ENCODE peak calls at places on chromosome 11, in ten cellular contexts. K is epithelial cell of esophagus, X is chondrocyte, A is adrenal gland, R is endothelial cell, L is tibial nerve, U is uterus, G is PC-9, T is nephron progenitor cell, H is GM12864. Q is an unnamed sample.

GRCh38 chr11:75425422-75425821 is 7.6 kb downstream of the KLHL35 start:
- DNase-seq in K (no peak), L (no peak), G (no peak), A (no peak), X (no peak), T (no peak), H (no peak), R (peak; percentile 66), U (no peak), Q (no peak)

GRCh38 chr11:124297921-124298320 is 15.8 kb downstream of the OR8D1 start:
- DNase-seq in G (no peak), A (no peak), R (no peak), K (no peak), U (no peak), X (no peak), L (no peak), T (no peak), H (no peak), Q (no peak)

GRCh38 chr11:2828585-2829330 is 56.8 kb downstream of the CDKN1C start:
- DNase-seq in X (no peak), U (no peak), L (no peak), G (no peak), H (no peak), R (no peak), K (no peak), A (no peak), T (no peak), Q (no peak)

GRCh38 chr11:134439181-134439580 is 27.1 kb upstream of the B3GAT1 start:
- DNase-seq in R (no peak), A (no peak), G (no peak), L (no peak), H (no peak), T (no peak), K (no peak), X (no peak), U (no peak), Q (peak; percentile 46)

GRCh38 chr11:66685276-66686099 is 7.8 kb upstream of the RBM4B start:
- DNase-seq in A (no peak), L (no peak), U (no peak), H (no peak), G (no peak), R (no peak), T (no peak), X (peak; percentile 71), K (no peak), Q (no peak)

GRCh38 chr11:8832571-8833260 is 78.3 kb upstream of the AKIP1 start:
- DNase-seq in H (peak; percentile 55), T (peak; percentile 22), L (no peak), K (peak; percentile 89), G (peak; percentile 67), A (no peak), X (no peak), U (peak; percentile 24), R (no peak), Q (peak; percentile 64)

GRCh38 chr11:83292709-83293435 is 6.7 kb upstream of the CCDC90B start:
- DNase-seq in T (peak; percentile 15), K (peak; percentile 72), A (peak; percentile 70), G (no peak), U (peak; percentile 24), L (peak; percentile 66), X (no peak), R (peak; percentile 53), H (peak; percentile 27), Q (no peak)

GRCh38 chr11:103079833-103080232 is 12.1 kb downstream of the DCUN1D5 start:
- DNase-seq in X (no peak), K (peak; percentile 36), U (no peak), R (no peak), T (no peak), L (no peak), H (no peak), G (no peak), A (no peak), Q (no peak)

GRCh38 chr11:10381730-10382129 is 73.3 kb upstream of the AMPD3 start:
- DNase-seq in X (no peak), U (no peak), R (no peak), G (no peak), A (no peak), T (no peak), L (no peak), H (no peak), K (no peak), Q (no peak)

GRCh38 chr11:116973270-116973669 is 125.0 kb downstream of the SIK3 start:
- DNase-seq in T (no peak), U (no peak), G (no peak), H (no peak), X (no peak), L (no peak), A (no peak), R (no peak), K (no peak), Q (no peak)

GRCh38 chr11:111777094-111778046 is 11.2 kb upstream of the PPP2R1B start:
- DNase-seq in X (no peak), U (peak; percentile 49), L (peak; percentile 46), G (peak; percentile 53), K (peak; percentile 77), A (peak; percentile 38), T (no peak), R (peak; percentile 8), H (peak; percentile 49), Q (no peak)

GRCh38 chr11:117750916-117751773 is 45.9 kb downstream of the DSCAML1 start:
- DNase-seq in X (no peak), A (no peak), K (no peak), L (no peak), R (no peak), G (no peak), H (no peak), U (no peak), T (no peak), Q (peak; percentile 45)

GRCh38 chr11:78562398-78562797 is 12.3 kb downstream of the NARS2 start:
- DNase-seq in L (no peak), G (peak; percentile 58), U (no peak), K (no peak), X (no peak), T (no peak), A (no peak), H (no peak), R (no peak), Q (no peak)

GRCh38 chr11:16505481-16505880 is 149.1 kb upstream of the SOX6 start:
- DNase-seq in U (no peak), T (no peak), R (no peak), H (no peak), X (no peak), L (no peak), A (no peak), K (no peak), G (no peak), Q (no peak)

GRCh38 chr11:31883435-31883834 is 72.3 kb upstream of the PAX6 start:
- DNase-seq in X (no peak), U (no peak), H (no peak), A (no peak), K (no peak), L (no peak), G (no peak), T (no peak), R (no peak), Q (no peak)

GRCh38 chr11:31882951-31883392 is 71.8 kb upstream of the PAX6 start:
- DNase-seq in H (no peak), T (peak; percentile 28), R (no peak), A (no peak), K (no peak), L (no peak), X (no peak), G (peak; percentile 90), U (no peak), Q (no peak)

GRCh38 chr11:31884080-31884479 is 73.0 kb upstream of the PAX6 start:
- DNase-seq in A (no peak), R (no peak), G (no peak), X (no peak), L (no peak), T (no peak), H (no peak), U (no peak), K (no peak), Q (no peak)

GRCh38 chr11:31881825-31882224 is 70.7 kb upstream of the PAX6 start:
- DNase-seq in A (no peak), K (peak; percentile 7), L (no peak), T (no peak), U (no peak), H (no peak), X (no peak), G (peak; percentile 96), R (no peak), Q (no peak)

GRCh38 chr11:31887180-31887579 is 76.1 kb upstream of the PAX6 start:
- DNase-seq in H (no peak), A (no peak), L (no peak), X (no peak), R (no peak), G (no peak), U (no peak), K (no peak), T (no peak), Q (no peak)
- TF ChIP-seq CTCF in H (peak; percentile 32), A (no peak), L (no peak), X (peak; percentile 44), R (peak; percentile 15), G (peak; percentile 58), U (no peak), K (no peak), T (no peak), Q (no peak)

GRCh38 chr11:132187391-132187790 is 817.0 kb downstream of the NTM start:
- DNase-seq in R (no peak), H (no peak), L (no peak), A (no peak), T (peak; percentile 13), K (no peak), X (no peak), G (no peak), U (no peak), Q (no peak)
- TF ChIP-seq CTCF in R (no peak), H (no peak), L (no peak), A (no peak), T (no peak), K (no peak), X (no peak), G (no peak), U (no peak), Q (no peak)

GRCh38 chr11:69079891-69080290 is 31.2 kb downstream of the TPCN2 start:
- DNase-seq in A (no peak), K (no peak), T (no peak), L (no peak), U (no peak), G (no peak), R (no peak), H (no peak), X (no peak), Q (no peak)
- TF ChIP-seq CTCF in A (no peak), K (no peak), T (no peak), L (no peak), U (no peak), G (no peak), R (no peak), H (no peak), X (no peak), Q (no peak)

DNA sequence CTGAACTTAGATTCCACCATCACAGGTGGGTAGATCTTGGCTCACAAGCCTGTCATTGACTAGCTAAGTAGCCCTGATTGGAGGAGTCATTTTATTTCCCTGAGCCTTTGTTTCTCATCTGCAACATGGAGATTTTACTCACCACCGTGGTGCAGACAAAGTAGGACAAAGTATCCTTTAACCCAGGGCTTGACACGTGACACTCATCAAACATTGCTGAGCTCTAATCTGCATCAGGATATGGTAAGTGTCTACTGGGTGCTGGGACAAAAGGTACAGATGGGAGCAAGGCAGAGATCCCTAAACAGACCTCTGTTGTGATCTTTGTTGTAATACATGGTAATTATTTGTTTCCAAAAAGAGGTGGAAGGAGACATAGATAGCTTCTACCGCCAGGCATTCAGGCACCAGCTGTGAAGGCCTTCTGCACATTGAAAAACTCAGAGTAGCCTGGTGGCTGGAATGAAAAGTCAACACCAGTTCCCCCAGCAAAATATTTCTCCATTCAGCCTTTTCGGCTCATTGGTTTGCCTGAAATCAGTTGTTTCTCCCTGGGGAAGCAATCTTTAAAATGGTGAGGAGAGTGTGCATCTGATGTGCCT is 18.3 kb upstream of the MICAL2 start:
- DNase-seq in L (no peak), H (no peak), U (no peak), R (no peak), K (no peak), T (no peak), A (no peak), G (no peak), X (no peak), Q (no peak)
- TF ChIP-seq CTCF in L (no peak), H (no peak), U (no peak), R (no peak), K (no peak), T (no peak), A (no peak), G (no peak), X (peak; percentile 73), Q (no peak)

Q was measured in sigmoid colon.